ENCODE peak calls at places on chromosomes 3 and 15, in four cellular contexts. P is HCT116, T is HepG2, W is K562. Z is an unnamed sample.
A peak's percentile ranks its signal among the peaks of the same experiment; 100 is the strongest.

GRCh38 chr3:10744098-10744465 is 71.9 kb upstream of the SLC6A11 start:
- DNase-seq in W (peak; percentile 69), P (peak; percentile 23), T (peak; percentile 6), Z (no peak)

GRCh38 chr15:92123848-92124631 is 269.6 kb upstream of the ST8SIA2 start:
- DNase-seq in P (no peak), W (no peak), T (no peak), Z (no peak)

GRCh38 chr15:62975515-62975914 is 67.0 kb upstream of the TPM1 start:
- DNase-seq in P (no peak), T (no peak), W (no peak), Z (no peak)

GRCh38 chr15:80665151-80665550 is 30.0 kb upstream of the ABHD17C start:
- DNase-seq in W (no peak), P (no peak), T (no peak), Z (no peak)

GRCh38 chr3:189457201-189457607 is 174.0 kb upstream of the TP63 start:
- DNase-seq in P (no peak), W (no peak), T (no peak), Z (no peak)

GRCh38 chr15:35696767-35697231 is 150.8 kb upstream of the DPH6 start:
- DNase-seq in W (peak; percentile 8), T (peak; percentile 15), P (peak; percentile 7), Z (no peak)

GRCh38 chr3:144643778-144644191 is 672.2 kb downstream of the DIPK2A start:
- DNase-seq in W (no peak), P (no peak), T (no peak), Z (no peak)

GRCh38 chr3:45365060-45365459 is 23.3 kb upstream of the LARS2 start:
- DNase-seq in P (no peak), W (no peak), T (no peak), Z (no peak)

GRCh38 chr15:62866366-62866765 is 176.2 kb upstream of the TPM1 start:
- DNase-seq in P (no peak), T (no peak), W (no peak), Z (no peak)

GRCh38 chr3:151305778-151306157 is 10.9 kb downstream of the GPR87 start:
- DNase-seq in T (no peak), W (no peak), P (no peak), Z (no peak)
- TF ChIP-seq TCF7L2 in T (no peak), W (no peak), P (no peak), Z (no peak)

GRCh38 chr3:121662742-121663141 is 2.0 kb upstream of the HCLS1 start:
- DNase-seq in T (no peak), W (no peak), P (no peak), Z (no peak)

GRCh38 chr3:121661376-121661775 is 673 bp upstream of the HCLS1 start:
- DNase-seq in W (no peak), P (no peak), T (no peak), Z (no peak)

GRCh38 chr3:121658716-121659435 is 1.8 kb downstream of the HCLS1 start:
- DNase-seq in T (no peak), W (no peak), P (no peak), Z (no peak)

GRCh38 chr3:121663171-121663847 is 2.6 kb upstream of the HCLS1 start:
- DNase-seq in T (peak; percentile 32), P (no peak), W (no peak), Z (no peak)

GRCh38 chr3:121660356-121661171 is at the start of gene HCLS1:
- DNase-seq in T (no peak), W (no peak), P (no peak), Z (no peak)
- TF ChIP-seq SIN3A in T (no peak), W (no peak), P (no peak), Z (no peak)

GRCh38 chr3:38348903-38349302 is 2.3 kb downstream of the XYLB start:
- DNase-seq in T (no peak), W (no peak), P (no peak), Z (no peak)
- TF ChIP-seq TCF7L2 in T (no peak), W (no peak), P (no peak), Z (no peak)

DNA sequence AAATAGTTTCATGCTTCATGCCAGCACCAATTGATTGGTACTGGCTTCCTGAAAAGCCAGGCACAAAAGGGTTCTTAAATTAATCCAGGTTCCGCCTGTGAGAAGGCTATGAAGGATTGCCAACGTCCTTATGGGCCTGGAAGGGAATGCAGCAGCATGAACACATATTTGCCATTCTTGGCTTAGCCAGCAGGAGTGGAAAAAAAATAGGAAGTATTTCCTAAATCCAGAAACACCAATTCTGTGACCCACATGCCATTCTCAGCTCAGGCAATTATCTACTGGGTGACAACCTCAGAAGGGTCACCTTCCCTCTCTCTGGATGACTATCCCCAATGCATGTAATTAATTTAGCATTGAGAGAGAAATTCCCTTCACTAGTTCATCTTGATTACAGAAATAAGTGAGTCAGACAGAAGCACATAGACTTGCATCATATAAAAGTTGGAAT is 36.0 kb downstream of the ADAMTS9 start:
- DNase-seq in P (no peak), T (no peak), W (no peak), Z (no peak)
- TF ChIP-seq SIN3A in P (no peak), T (no peak), W (no peak), Z (no peak)

GRCh38 chr3:57973715-57974477 is 34.3 kb upstream of the FLNB start:
- DNase-seq in P (no peak), T (no peak), W (no peak), Z (no peak)

GRCh38 chr3:57972421-57973111 is 35.7 kb upstream of the FLNB start:
- DNase-seq in W (no peak), T (no peak), P (no peak), Z (no peak)

GRCh38 chr3:57974796-57975388 is 33.3 kb upstream of the FLNB start:
- DNase-seq in T (peak; percentile 96), P (peak; percentile 83), W (peak; percentile 35), Z (peak; percentile 82)

GRCh38 chr3:57968499-57968898 is 39.7 kb upstream of the FLNB start:
- DNase-seq in P (no peak), W (no peak), T (no peak), Z (no peak)

DNA sequence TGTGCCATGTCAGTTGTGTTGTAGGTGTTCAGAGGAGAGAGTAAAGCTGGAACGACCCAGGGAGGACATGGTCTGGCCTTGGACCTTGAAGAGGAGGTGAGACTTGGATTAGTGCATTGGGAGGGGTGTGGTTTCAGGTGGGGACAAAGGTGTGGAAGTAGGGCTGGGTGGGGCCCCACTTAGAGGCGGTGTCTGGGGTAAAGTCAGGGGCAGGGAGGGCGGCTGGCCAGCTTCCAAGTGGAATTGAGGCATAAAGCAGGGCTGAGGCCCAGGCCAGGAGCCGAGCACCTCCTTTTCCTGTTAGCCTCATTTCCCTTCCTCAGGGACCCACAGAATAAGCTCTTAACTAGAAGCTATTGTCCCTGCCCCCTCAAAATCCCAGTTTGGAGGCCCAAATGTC is 36.2 kb upstream of the FLNB start:
- DNase-seq in T (no peak), W (no peak), P (no peak), Z (no peak)
- TF ChIP-seq TCF7L2 in T (no peak), W (no peak), P (no peak), Z (no peak)

GRCh38 chr15:95018888-95019545 is 787.7 kb downstream of the MCTP2 start:
- DNase-seq in W (no peak), T (no peak), P (no peak), Z (peak; percentile 60)
- TF ChIP-seq SIN3A in W (no peak), T (no peak), P (no peak), Z (no peak)

DNA sequence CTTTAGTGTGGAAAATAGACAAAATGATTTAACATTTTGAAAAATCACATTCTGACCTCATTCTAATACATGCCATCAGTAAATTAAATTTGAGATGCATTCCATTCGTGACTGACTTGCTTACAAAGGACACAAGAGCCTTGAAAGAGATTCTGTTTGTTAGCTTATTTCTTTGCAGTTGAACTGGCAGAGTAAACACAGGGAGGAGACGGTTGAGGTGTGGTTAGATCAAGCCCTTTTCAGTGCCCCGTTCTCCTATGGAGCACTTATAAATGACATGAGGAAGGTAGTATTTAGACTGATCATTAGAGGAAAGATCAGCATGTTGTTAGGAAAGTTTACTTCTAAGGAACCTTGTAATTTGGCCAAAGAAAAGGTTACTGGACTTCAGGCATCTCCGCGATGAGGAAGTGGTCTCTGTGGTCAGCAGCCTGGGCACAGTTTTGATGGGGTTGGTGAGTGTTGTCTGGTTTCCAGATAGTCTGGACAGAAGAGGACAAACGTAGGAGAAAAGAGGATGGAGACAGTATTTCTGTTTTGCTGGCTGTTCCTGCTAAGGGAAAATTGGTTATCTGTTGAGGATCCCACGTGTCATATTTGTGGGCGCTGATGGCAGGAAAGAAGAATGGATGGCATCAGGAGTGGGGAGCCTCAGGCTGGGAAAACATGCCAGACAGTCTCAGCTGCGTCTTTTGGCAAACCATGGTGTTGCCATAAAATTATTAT is 328.9 kb upstream of the TBL1XR1 start:
- DNase-seq in T (peak; percentile 54), P (no peak), W (no peak), Z (no peak)
- TF ChIP-seq TCF7L2 in T (no peak), P (no peak), W (no peak), Z (no peak)

GRCh38 chr15:38560456-38560926 is 4.1 kb downstream of the RASGRP1 start:
- DNase-seq in W (no peak), T (no peak), P (no peak), Z (no peak)
- TF ChIP-seq SIN3A in W (no peak), T (no peak), P (no peak), Z (no peak)

Z was measured in Panc1.